ENCODE peak calls at places on chromosome 3, in nine cellular contexts. J is lower lobe of right lung, Y is mesenchymal stem cell, I is mammary epithelial cell, T is left lung, Z is hepatocyte, R is body of pancreas, Q is fibroblast of the aortic adventitia, O is tibial artery. V is an unnamed sample.
A peak's percentile ranks its signal among the peaks of the same experiment; 100 is the strongest.

GRCh38 chr3:95615592-95616310 is 1198.6 kb upstream of the EPHA6 start:
- DNase-seq in Y (no peak), Z (no peak), Q (no peak), T (peak; percentile 20), O (no peak), J (no peak), R (no peak), I (no peak), V (no peak)

GRCh38 chr3:58034738-58035511 is 26.7 kb downstream of the FLNB start:
- DNase-seq in Q (no peak), T (no peak), Y (no peak), Z (no peak), O (no peak), J (no peak), R (no peak), I (no peak), V (peak; percentile 81)

GRCh38 chr3:126917232-126917804 is 65.6 kb upstream of the PLXNA1 start:
- DNase-seq in Z (no peak), I (no peak), Q (no peak), T (no peak), Y (no peak), R (no peak), J (no peak), O (no peak), V (no peak)

GRCh38 chr3:111967651-111968274 is 11.1 kb upstream of the ABHD10 start:
- DNase-seq in I (peak; percentile 58), T (peak; percentile 60), J (peak; percentile 74), R (peak; percentile 88), O (peak; percentile 91), Q (peak; percentile 87), Z (peak; percentile 90), Y (peak; percentile 82), V (peak; percentile 36)

GRCh38 chr3:12425850-12426579 is 58.3 kb upstream of the TSEN2 start:
- DNase-seq in I (no peak), J (no peak), Z (no peak), O (no peak), Y (no peak), Q (no peak), R (no peak), T (no peak), V (no peak)

GRCh38 chr3:37418357-37418756 is 244.0 kb upstream of the LRRFIP2 start:
- DNase-seq in I (no peak), Z (no peak), T (no peak), J (no peak), R (no peak), Y (no peak), Q (no peak), O (no peak), V (no peak)

GRCh38 chr3:104244680-104245079 is 1122.0 kb upstream of the ALCAM start:
- DNase-seq in I (no peak), Y (no peak), Z (no peak), Q (no peak), O (no peak), J (no peak), R (no peak), T (no peak), V (no peak)

GRCh38 chr3:12132881-12133280 is 25.8 kb downstream of the TIMP4 start:
- DNase-seq in T (no peak), Q (no peak), Z (no peak), R (no peak), I (no peak), O (no peak), J (no peak), Y (no peak), V (no peak)

GRCh38 chr3:49172616-49173041 is 1.2 kb downstream of the KLHDC8B start:
- DNase-seq in Z (no peak), Q (no peak), O (no peak), R (no peak), T (no peak), J (no peak), I (no peak), Y (no peak), V (no peak)

GRCh38 chr3:29324180-29324651 is 43.3 kb downstream of the RBMS3 start:
- DNase-seq in T (peak; percentile 45), Q (peak; percentile 95), O (peak; percentile 68), Z (peak; percentile 9), J (peak; percentile 63), I (peak; percentile 51), R (peak; percentile 12), Y (peak; percentile 85), V (peak; percentile 58)

GRCh38 chr3:4644954-4645353 is 151.8 kb downstream of the ITPR1 start:
- DNase-seq in J (no peak), Z (no peak), Q (peak; percentile 10), R (no peak), I (no peak), O (no peak), T (no peak), Y (no peak), V (no peak)

GRCh38 chr3:194136519-194137313 is 768 bp downstream of the HES1 start:
- DNase-seq in Q (peak; percentile 85), Y (peak; percentile 87), O (peak; percentile 72), J (peak; percentile 61), I (no peak), T (peak; percentile 86), Z (peak; percentile 63), R (peak; percentile 63), V (no peak)

GRCh38 chr3:23235264-23235663 is 32.1 kb downstream of the UBE2E2 start:
- DNase-seq in Z (no peak), Y (no peak), I (no peak), T (no peak), Q (no peak), O (no peak), J (no peak), R (no peak), V (no peak)

GRCh38 chr3:23238156-23238555 is 35.0 kb downstream of the UBE2E2 start:
- DNase-seq in I (no peak), R (no peak), T (no peak), J (no peak), O (no peak), Q (no peak), Z (no peak), Y (no peak), V (no peak)

GRCh38 chr3:23232016-23232415 is 28.9 kb downstream of the UBE2E2 start:
- DNase-seq in T (no peak), I (no peak), Y (no peak), R (no peak), Q (peak; percentile 60), O (no peak), Z (no peak), J (no peak), V (no peak)

GRCh38 chr3:23236890-23237289 is 33.8 kb downstream of the UBE2E2 start:
- DNase-seq in Q (no peak), I (no peak), Z (no peak), J (no peak), O (no peak), T (no peak), R (no peak), Y (no peak), V (no peak)

GRCh38 chr3:23232879-23233278 is 29.8 kb downstream of the UBE2E2 start:
- DNase-seq in O (no peak), Y (no peak), I (no peak), Q (no peak), R (no peak), T (no peak), J (no peak), Z (no peak), V (no peak)
- H3K4me3 ChIP-seq in O (no peak overlapping the region), Y (no peak overlapping the region), I (no peak overlapping the region), Q (no peak overlapping the region), R (no peak overlapping the region), T (no peak overlapping the region), J (no peak overlapping the region), Z (no peak overlapping the region), V (no peak overlapping the region)

GRCh38 chr3:150183619-150184425 is 213.1 kb upstream of the PFN2 start:
- DNase-seq in Y (peak; percentile 86), I (peak; percentile 68), O (peak; percentile 56), T (peak; percentile 81), R (peak; percentile 68), Q (peak; percentile 90), J (peak; percentile 62), Z (peak; percentile 87), V (peak; percentile 18)

GRCh38 chr3:150179330-150179729 is 208.6 kb upstream of the PFN2 start:
- DNase-seq in R (no peak), T (no peak), Z (no peak), I (no peak), Q (no peak), J (no peak), Y (no peak), O (no peak), V (no peak)

GRCh38 chr3:150180349-150180748 is 209.7 kb upstream of the PFN2 start:
- DNase-seq in T (no peak), R (no peak), Q (peak; percentile 80), Z (peak; percentile 49), Y (peak; percentile 68), I (no peak), O (no peak), J (no peak), V (no peak)

GRCh38 chr3:150184426-150185071 is 213.9 kb upstream of the PFN2 start:
- DNase-seq in J (no peak), Q (peak; percentile 83), O (no peak), Y (no peak), R (no peak), Z (peak; percentile 33), I (peak; percentile 8), T (no peak), V (no peak)
- H3K4me3 ChIP-seq in J (peak overlapping the region; percentile 35), Q (peak overlapping the region; percentile 62), O (peak overlapping the region; percentile 35), Y (no peak overlapping the region), R (no peak overlapping the region), Z (no peak overlapping the region), I (no peak overlapping the region), T (no peak overlapping the region), V (no peak overlapping the region)

GRCh38 chr3:148036331-148036881 is 627.2 kb downstream of the ZIC1 start:
- DNase-seq in J (no peak), Z (no peak), I (no peak), R (no peak), O (no peak), Q (peak; percentile 71), Y (peak; percentile 63), T (no peak), V (no peak)
- H3K4me3 ChIP-seq in J (no peak overlapping the region), Z (no peak overlapping the region), I (no peak overlapping the region), R (no peak overlapping the region), O (no peak overlapping the region), Q (no peak overlapping the region), Y (no peak overlapping the region), T (no peak overlapping the region), V (no peak overlapping the region)

GRCh38 chr3:133410191-133410892 is 10.5 kb downstream of the BFSP2 start:
- DNase-seq in R (no peak), I (no peak), T (no peak), Y (no peak), Z (no peak), O (no peak), J (no peak), Q (no peak), V (no peak)

GRCh38 chr3:133414021-133414392 is 14.2 kb downstream of the BFSP2 start:
- DNase-seq in Y (no peak), Z (no peak), R (no peak), T (no peak), Q (no peak), I (no peak), O (no peak), J (no peak), V (no peak)

GRCh38 chr3:133408961-133409360 is 9.1 kb downstream of the BFSP2 start:
- DNase-seq in Y (peak; percentile 70), Z (no peak), R (no peak), O (no peak), Q (peak; percentile 43), I (no peak), J (no peak), T (no peak), V (no peak)

GRCh38 chr3:133412511-133413165 is 12.8 kb downstream of the BFSP2 start:
- DNase-seq in Q (peak; percentile 51), O (no peak), T (peak; percentile 71), I (no peak), Z (peak; percentile 45), J (no peak), R (no peak), Y (peak; percentile 49), V (no peak)

GRCh38 chr3:133413166-133414020 is 13.5 kb downstream of the BFSP2 start:
- DNase-seq in Q (peak; percentile 34), Y (peak; percentile 67), O (no peak), R (no peak), Z (peak; percentile 58), J (no peak), I (no peak), T (no peak), V (no peak)
- H3K4me3 ChIP-seq in Q (no peak overlapping the region), Y (no peak overlapping the region), O (no peak overlapping the region), R (no peak overlapping the region), Z (no peak overlapping the region), J (no peak overlapping the region), I (no peak overlapping the region), T (no peak overlapping the region), V (no peak overlapping the region)

V was measured in GM12864.